ENCODE peak calls at places on chromosome 7, in seven cellular contexts. G is BJ; Y is NCI-H1092; K is Daoy; O is fibroblast of lung; J is activated CD4-positive, alpha-beta T cell treated with anti-CD3 and anti-CD28 coated beads, Interleukin-2, amount 50 U/mL, for 1 hour; L is H4. M is an unnamed sample.

GRCh38 chr7:50220280-50220679 is 84.2 kb upstream of the IKZF1 start:
- DNase-seq in G (no peak), Y (no peak), K (no peak), O (no peak), J (no peak), L (no peak), M (no peak)

GRCh38 chr7:99096124-99096887 is 47.6 kb downstream of the SMURF1 start:
- DNase-seq in G (no peak), Y (no peak), K (no peak), O (no peak), J (no peak), L (no peak), M (no peak)

GRCh38 chr7:77657427-77658331 is 38.6 kb upstream of the RSBN1L start:
- DNase-seq in G (no peak), Y (peak), K (peak), O (peak), J (no peak), L (peak), M (peak)

GRCh38 chr7:129263168-129263567 is 38.3 kb downstream of the AHCYL2 start:
- DNase-seq in G (no peak), Y (no peak), K (no peak), O (no peak), J (no peak), L (no peak), M (no peak)

GRCh38 chr7:112362053-112362650 is 88.1 kb upstream of the IFRD1 start:
- DNase-seq in G (no peak), Y (peak), K (no peak), O (no peak), J (no peak), L (no peak), M (no peak)

GRCh38 chr7:46939558-46939957 is 642.4 kb downstream of the TNS3 start:
- DNase-seq in G (no peak), Y (no peak), K (no peak), O (no peak), J (no peak), L (no peak), M (no peak)

GRCh38 chr7:120814518-120814917 is 43.4 kb downstream of the TSPAN12 start:
- DNase-seq in G (no peak), Y (no peak), K (no peak), O (no peak), J (no peak), L (no peak), M (no peak)

GRCh38 chr7:99109108-99110051 is 34.5 kb downstream of the SMURF1 start:
- DNase-seq in G (no peak), Y (no peak), K (peak), O (peak), J (no peak), L (no peak), M (no peak)

GRCh38 chr7:159143780-159144755 is 599 bp downstream of the VIPR2 start:
- DNase-seq in G (no peak), Y (no peak), K (peak), O (no peak), J (no peak), L (no peak), M (no peak)

GRCh38 chr7:24718977-24719491 is 38.2 kb downstream of the GSDME start:
- DNase-seq in G (no peak), Y (no peak), K (no peak), O (no peak), J (no peak), L (no peak), M (no peak)

GRCh38 chr7:99050971-99051370 is 92.9 kb downstream of the SMURF1 start:
- DNase-seq in G (no peak), Y (no peak), K (no peak), O (peak), J (no peak), L (no peak), M (no peak)

GRCh38 chr7:137395425-137395824 is 51.9 kb upstream of the PTN start:
- DNase-seq in G (no peak), Y (peak), K (no peak), O (no peak), J (no peak), L (no peak), M (no peak)

GRCh38 chr7:143369678-143370651 is 7.5 kb upstream of the FAM131B start:
- DNase-seq in G (no peak), Y (no peak), K (no peak), O (peak), J (no peak), L (no peak), M (no peak)

GRCh38 chr7:158919686-158920085 is 63.3 kb downstream of the DYNC2I1 start:
- DNase-seq in G (no peak), Y (no peak), K (no peak), O (no peak), J (no peak), L (no peak), M (no peak)

GRCh38 chr7:147885906-147886305 is 704.7 kb upstream of the C7orf33 start:
- DNase-seq in G (no peak), Y (no peak), K (no peak), O (no peak), J (no peak), L (no peak), M (no peak)

GRCh38 chr7:55349126-55349525 is 16.0 kb upstream of the LANCL2 start:
- DNase-seq in G (no peak), Y (no peak), K (no peak), O (no peak), J (no peak), L (no peak), M (no peak)

GRCh38 chr7:82017334-82017943 is 247.6 kb upstream of the HGF start:
- DNase-seq in G (no peak), Y (no peak), K (peak), O (peak), J (no peak), L (peak), M (peak)

GRCh38 chr7:29434405-29434804 is 129.2 kb upstream of the PRR15 start:
- DNase-seq in G (no peak), Y (no peak), K (no peak), O (no peak), J (no peak), L (peak), M (no peak)